ENCODE peak calls at places on chromosomes 11 and 22, in five cellular contexts. Z, M, C, W and T are unnamed samples.

GRCh38 chr22:27573280-27573711 is 228.3 kb downstream of the MN1 start:
- DNase-seq in Z (no peak), M (no peak), C (no peak), W (no peak), T (no peak)

GRCh38 chr22:28034760-28035401 is 115.8 kb upstream of the PITPNB start:
- DNase-seq in Z (peak; percentile 59), M (no peak), C (no peak), W (no peak), T (peak; percentile 64)

GRCh38 chr22:35192121-35192918 is 65.0 kb upstream of the HMGXB4 start:
- DNase-seq in Z (peak; percentile 5), M (no peak), C (peak; percentile 3), W (no peak), T (no peak)

GRCh38 chr22:41353862-41354575 is 27.7 kb upstream of the TEF start:
- DNase-seq in Z (no peak), M (no peak), C (no peak), W (no peak), T (no peak)

GRCh38 chr11:11279956-11280689 is 72.9 kb downstream of the CSNK2A3 start:
- DNase-seq in Z (peak; percentile 67), M (no peak), C (no peak), W (no peak), T (no peak)

GRCh38 chr11:118342503-118343161 is at the start of gene CD3D:
- DNase-seq in Z (no peak), M (no peak), C (no peak), W (no peak), T (no peak)

GRCh38 chr11:114280696-114281095 is 15.5 kb upstream of the NNMT start:
- DNase-seq in Z (peak; percentile 85), M (peak; percentile 77), C (peak; percentile 89), W (peak; percentile 87), T (peak; percentile 76)

GRCh38 chr11:56509439-56509838 is 18.3 kb upstream of the OR5M8 start:
- DNase-seq in Z (no peak), M (no peak), C (no peak), W (no peak), T (no peak)

GRCh38 chr11:69662021-69662698 is 13.0 kb downstream of the LTO1 start:
- DNase-seq in Z (no peak), M (peak; percentile 26), C (no peak), W (no peak), T (peak; percentile 61)

GRCh38 chr11:69463181-69463891 is 18.1 kb upstream of the LINC01488 start:
- DNase-seq in Z (peak; percentile 80), M (no peak), C (peak; percentile 17), W (no peak), T (peak; percentile 88)

GRCh38 chr22:23305321-23305910 is 125.1 kb downstream of the BCR start:
- DNase-seq in Z (peak; percentile 80), M (no peak), C (no peak), W (no peak), T (peak; percentile 48)

GRCh38 chr22:23306438-23306921 is 126.2 kb downstream of the BCR start:
- DNase-seq in Z (peak; percentile 74), M (no peak), C (no peak), W (no peak), T (no peak)

GRCh38 chr22:23306926-23307325 is 126.6 kb downstream of the BCR start:
- DNase-seq in Z (no peak), M (no peak), C (no peak), W (no peak), T (no peak)

GRCh38 chr22:23302171-23303002 is 122.1 kb downstream of the BCR start:
- DNase-seq in Z (no peak), M (no peak), C (no peak), W (no peak), T (no peak)

GRCh38 chr22:23305922-23306374 is 125.6 kb downstream of the BCR start:
- DNase-seq in Z (peak; percentile 81), M (no peak), C (no peak), W (no peak), T (peak; percentile 75)
- TF ChIP-seq USF2 in Z (no peak), M (no peak), C (no peak), W (no peak), T (no peak)

GRCh38 chr11:22828373-22828772 is 1.2 kb downstream of the SVIP start:
- DNase-seq in Z (no peak), M (no peak), C (no peak), W (no peak), T (peak; percentile 15)
- TF ChIP-seq USF2 in Z (no peak), M (no peak), C (no peak), W (no peak), T (no peak)

GRCh38 chr11:61045271-61045670 is 57.0 kb upstream of the CD5 start:
- DNase-seq in Z (no peak), M (no peak), C (no peak), W (no peak), T (no peak)

GRCh38 chr11:61052182-61052972 is 49.9 kb upstream of the CD5 start:
- DNase-seq in Z (no peak), M (no peak), C (no peak), W (no peak), T (no peak)

GRCh38 chr11:61049066-61049382 is 53.3 kb upstream of the CD5 start:
- DNase-seq in Z (no peak), M (no peak), C (no peak), W (no peak), T (no peak)

GRCh38 chr11:61049854-61050253 is 52.4 kb upstream of the CD5 start:
- DNase-seq in Z (no peak), M (no peak), C (no peak), W (no peak), T (no peak)

DNA sequence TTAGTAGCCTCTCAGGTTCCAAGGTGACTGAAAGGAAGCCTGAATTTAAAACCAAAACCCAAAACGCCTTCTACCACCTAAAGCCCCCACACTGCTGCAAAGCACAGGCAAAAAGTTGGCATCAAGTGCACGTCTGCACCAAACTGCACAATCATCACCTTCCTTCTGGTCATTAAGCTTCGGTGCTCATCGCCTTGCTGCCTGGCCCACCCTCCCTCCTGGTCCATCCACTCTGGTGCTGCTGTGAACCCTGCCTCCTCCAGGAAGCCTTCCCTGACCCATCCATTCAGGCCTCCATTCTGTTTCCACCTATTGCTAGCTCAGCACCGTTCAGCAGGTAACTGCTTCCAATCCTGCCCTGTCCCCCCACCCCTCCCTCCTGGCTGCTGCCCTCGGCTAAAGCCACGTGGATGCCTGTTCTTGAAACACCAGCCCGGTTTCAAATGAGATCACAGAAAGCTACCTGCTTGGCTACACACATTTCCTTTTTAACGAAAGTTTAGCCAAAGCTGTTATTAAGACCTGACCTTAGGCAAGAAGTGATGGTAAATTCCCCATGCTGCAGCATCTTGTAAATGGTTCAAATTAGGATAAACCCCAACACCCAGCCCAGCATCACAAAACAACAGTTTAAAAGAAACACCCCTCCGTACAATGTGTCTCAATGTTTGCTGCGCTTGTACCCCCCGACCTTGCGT is 53.8 kb upstream of the CD5 start:
- DNase-seq in Z (no peak), M (no peak), C (no peak), W (no peak), T (no peak)
- TF ChIP-seq USF2 in Z (no peak), M (no peak), C (no peak), W (no peak), T (no peak)

GRCh38 chr11:18495268-18495667 is 31.5 kb downstream of the TSG101 start:
- DNase-seq in Z (no peak), M (no peak), C (no peak), W (no peak), T (no peak)
- TF ChIP-seq USF2 in Z (no peak), M (no peak), C (no peak), W (no peak), T (no peak)

DNA sequence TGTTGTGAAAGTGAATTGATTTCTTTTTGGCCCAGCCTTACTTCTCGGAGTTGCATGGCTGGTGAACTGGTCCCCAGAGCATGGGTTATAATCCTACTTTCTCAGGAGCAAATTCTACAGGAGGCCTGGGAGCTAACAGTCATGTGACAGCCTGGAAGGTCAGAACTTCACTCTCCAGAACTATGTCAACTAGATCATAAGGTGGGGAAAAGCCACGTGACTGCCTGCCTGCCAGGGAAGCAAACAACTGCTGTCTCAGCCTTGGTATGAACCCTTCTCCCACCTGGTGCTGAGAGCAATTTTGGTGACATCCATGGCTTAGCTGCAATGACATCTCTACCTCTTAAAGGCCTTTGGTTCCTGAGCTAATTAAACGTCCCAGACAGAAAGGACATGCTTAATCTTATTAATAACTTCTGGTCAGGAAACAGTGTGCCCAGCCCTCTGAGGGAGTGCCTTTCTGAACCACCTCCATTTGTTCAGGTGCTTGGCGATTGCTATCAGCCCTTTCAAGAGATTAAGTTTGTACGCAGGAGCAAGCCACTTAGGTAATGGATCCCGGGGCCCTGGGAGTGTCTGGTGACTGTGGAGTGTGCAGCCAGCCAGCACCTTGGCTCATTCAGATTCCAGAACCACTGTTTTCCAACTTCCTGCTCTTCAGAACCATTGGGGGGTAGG is 1.4 kb upstream of the CREB3L1 start:
- DNase-seq in Z (no peak), M (no peak), C (no peak), W (no peak), T (no peak)
- TF ChIP-seq USF2 in Z (no peak), M (peak; percentile 26), C (peak; percentile 71), W (no peak), T (no peak)

GRCh38 chr11:37371346-37371970 is 773.4 kb upstream of the RAG2 start:
- DNase-seq in Z (no peak), M (no peak), C (no peak), W (no peak), T (no peak)

GRCh38 chr11:37372667-37373066 is 774.6 kb upstream of the RAG2 start:
- DNase-seq in Z (no peak), M (no peak), C (no peak), W (no peak), T (no peak)

DNA sequence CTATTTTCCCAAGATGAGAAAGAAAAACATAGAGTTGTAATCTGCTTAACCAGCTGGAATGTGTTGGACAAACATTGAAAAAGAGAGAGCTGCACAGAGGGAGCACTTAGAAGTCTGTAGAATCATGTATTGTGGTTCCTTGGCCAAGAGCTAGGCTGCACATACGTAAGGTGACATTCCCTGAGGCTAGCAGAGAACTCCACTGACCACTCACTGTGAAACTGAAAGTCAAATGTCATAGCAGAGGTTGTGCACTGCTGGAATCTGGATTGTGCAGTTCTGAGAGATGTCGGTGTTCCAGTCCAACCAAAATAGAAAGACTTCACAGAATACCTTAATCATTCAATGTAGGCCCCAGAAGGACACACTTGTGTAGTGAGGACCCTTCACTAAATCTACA is 772.8 kb upstream of the RAG2 start:
- DNase-seq in Z (no peak), M (no peak), C (no peak), W (no peak), T (no peak)
- TF ChIP-seq USF2 in Z (no peak), M (no peak), C (no peak), W (no peak), T (no peak)